ENCODE peak calls at places on chromosomes 11 and 22, in six cellular contexts. J is dermis blood vessel endothelial cell; N is effector memory CD8-positive, alpha-beta T cell; I is spleen; M is ovary; L is GM12892. U is an unnamed sample.

GRCh38 chr22:19035474-19036228 is 86.6 kb downstream of the DGCR2 start:
- DNase-seq in J (peak; percentile 17), N (no peak), I (no peak), M (no peak), L (no peak), U (no peak)

GRCh38 chr11:3147626-3148025 is 17.5 kb downstream of the OSBPL5 start:
- DNase-seq in J (no peak), N (no peak), I (no peak), M (no peak), L (no peak), U (no peak)

GRCh38 chr22:20018001-20018400 is 1.4 kb upstream of the ARVCF start:
- DNase-seq in J (no peak), N (no peak), I (no peak), M (no peak), L (no peak), U (peak; percentile 38)

GRCh38 chr11:119091083-119091650 is 6.5 kb downstream of the HMBS start:
- DNase-seq in J (no peak), N (no peak), I (no peak), M (no peak), L (no peak), U (no peak)

GRCh38 chr11:93524173-93524536 is 19.0 kb downstream of the SMCO4 start:
- DNase-seq in J (no peak), N (no peak), I (no peak), M (no peak), L (no peak), U (no peak)

GRCh38 chr22:50140615-50141014 is 29.9 kb upstream of the PANX2 start:
- DNase-seq in J (no peak), N (no peak), I (no peak), M (no peak), L (no peak), U (no peak)

GRCh38 chr11:76436020-76436419 is 8.8 kb upstream of the EMSY start:
- DNase-seq in J (no peak), N (no peak), I (no peak), M (no peak), L (no peak), U (no peak)

GRCh38 chr11:19110290-19110689 is 6.7 kb upstream of the ZDHHC13 start:
- DNase-seq in J (peak; percentile 50), N (no peak), I (no peak), M (no peak), L (no peak), U (peak; percentile 46)

GRCh38 chr22:45903355-45904149 is 73.4 kb downstream of the WNT7B start:
- DNase-seq in J (peak; percentile 27), N (no peak), I (no peak), M (no peak), L (no peak), U (no peak)

GRCh38 chr22:38202437-38203089 is 769 bp downstream of the MAFF start:
- DNase-seq in J (peak; percentile 95), N (peak; percentile 50), I (peak; percentile 93), M (peak; percentile 96), L (no peak), U (peak; percentile 92)

GRCh38 chr11:71998649-71999310 is at the start of gene IL18BP:
- DNase-seq in J (peak; percentile 69), N (peak; percentile 36), I (peak; percentile 90), M (no peak), L (no peak), U (no peak)

GRCh38 chr22:37953062-37953436 is 352 bp downstream of the C22orf23 start:
- DNase-seq in J (no peak), N (no peak), I (no peak), M (peak; percentile 43), L (no peak), U (no peak)

GRCh38 chr11:12077535-12078280 is 32.7 kb upstream of the MICAL2 start:
- DNase-seq in J (no peak), N (no peak), I (no peak), M (no peak), L (no peak), U (no peak)

GRCh38 chr11:34654491-34655334 is 33.8 kb downstream of the EHF start:
- DNase-seq in J (no peak), N (no peak), I (no peak), M (no peak), L (no peak), U (peak; percentile 95)

GRCh38 chr11:9310485-9310884 is 3.9 kb downstream of the TMEM41B start:
- DNase-seq in J (no peak), N (no peak), I (no peak), M (no peak), L (no peak), U (no peak)

GRCh38 chr11:93468286-93468685 is 74.9 kb downstream of the SMCO4 start:
- DNase-seq in J (no peak), N (no peak), I (no peak), M (no peak), L (no peak), U (no peak)

GRCh38 chr11:14358729-14359439 is at the start of gene RRAS2:
- DNase-seq in J (peak; percentile 89), N (peak; percentile 70), I (peak; percentile 94), M (peak; percentile 75), L (peak; percentile 75), U (peak; percentile 78)

GRCh38 chr22:19723165-19723989 is at the start of gene GP1BB:
- DNase-seq in J (peak; percentile 59), N (no peak), I (no peak), M (no peak), L (no peak), U (no peak)

GRCh38 chr11:20093775-20094174 is 66.5 kb downstream of the DBX1 start:
- DNase-seq in J (peak; percentile 52), N (no peak), I (no peak), M (no peak), L (no peak), U (no peak)

GRCh38 chr11:107697291-107697690 is 14.6 kb downstream of the SLN start:
- DNase-seq in J (no peak), N (no peak), I (no peak), M (no peak), L (no peak), U (no peak)

GRCh38 chr11:67279589-67280340 is 9.3 kb upstream of the ANKRD13D start:
- DNase-seq in J (no peak), N (no peak), I (peak; percentile 80), M (no peak), L (no peak), U (peak; percentile 43)

GRCh38 chr11:73335204-73335923 is 27.3 kb downstream of the ARHGEF17 start:
- DNase-seq in J (peak; percentile 90), N (peak; percentile 81), I (peak; percentile 91), M (peak; percentile 90), L (peak; percentile 68), U (peak; percentile 82)

GRCh38 chr11:35088676-35089075 is 50.3 kb upstream of the CD44 start:
- DNase-seq in J (no peak), N (no peak), I (no peak), M (no peak), L (no peak), U (no peak)

GRCh38 chr22:30047364-30047738 is 32.9 kb upstream of the HORMAD2 start:
- DNase-seq in J (no peak), N (peak; percentile 23), I (no peak), M (no peak), L (no peak), U (no peak)

GRCh38 chr22:28953976-28954880 is 70.9 kb downstream of the ZNRF3 start:
- DNase-seq in J (no peak), N (no peak), I (no peak), M (no peak), L (no peak), U (no peak)

GRCh38 chr11:69370984-69371709 is 77.2 kb downstream of the MYEOV start:
- DNase-seq in J (no peak), N (no peak), I (peak; percentile 54), M (peak; percentile 4), L (no peak), U (peak; percentile 7)

GRCh38 chr22:37229012-37229804 is 14.9 kb downstream of the RAC2 start:
- DNase-seq in J (peak; percentile 80), N (no peak), I (peak; percentile 87), M (no peak), L (no peak), U (no peak)

GRCh38 chr11:9265211-9266131 is at the start of gene DENND5A:
- DNase-seq in J (peak; percentile 92), N (peak; percentile 15), I (peak; percentile 94), M (peak; percentile 89), L (peak; percentile 88), U (peak; percentile 86)

U was measured in psoas muscle.